ENCODE peak calls at places on chromosomes 6 and 20, in nine cellular contexts. P is amygdala, S is heart right ventricle, A is hippocampal formation, L is MV-4-11, W is trophoblast cell, Y is HFFc6, Z is midbrain, C is T follicular helper cell. T is an unnamed sample.
A peak's percentile ranks its signal among the peaks of the same experiment; 100 is the strongest.

GRCh38 chr20:1656844-1657243 is 735 bp downstream of the SIRPG start:
- DNase-seq in P (no peak), S (no peak), A (no peak), L (peak; percentile 7), W (no peak), Y (no peak), Z (no peak), C (no peak), T (no peak)

GRCh38 chr6:12962995-12963394 is 246.4 kb downstream of the PHACTR1 start:
- DNase-seq in P (no peak), S (no peak), A (no peak), L (peak; percentile 88), W (no peak), Y (peak; percentile 40), Z (no peak), C (no peak), T (no peak)

GRCh38 chr6:3229566-3230274 is 2.3 kb upstream of the TUBB2B start:
- DNase-seq in P (no peak), S (no peak), A (no peak), L (no peak), W (no peak), Y (no peak), Z (peak; percentile 58), C (no peak), T (peak; percentile 80)

GRCh38 chr6:20117474-20117873 is 94.8 kb downstream of the MBOAT1 start:
- DNase-seq in P (no peak), S (no peak), A (no peak), L (no peak), W (peak; percentile 29), Y (no peak), Z (no peak), C (no peak), T (peak; percentile 16)

GRCh38 chr20:34776177-34776576 is 49.3 kb downstream of the NCOA6 start:
- DNase-seq in P (no peak), S (no peak), A (no peak), L (no peak), W (no peak), Y (no peak), Z (no peak), C (no peak), T (no peak)

GRCh38 chr20:57025666-57026065 is 240.8 kb downstream of the BMP7 start:
- DNase-seq in P (no peak), S (no peak), A (no peak), L (no peak), W (no peak), Y (no peak), Z (no peak), C (no peak), T (no peak)

GRCh38 chr6:134520181-134521115 is 202.5 kb upstream of the SGK1 start:
- DNase-seq in P (no peak), S (no peak), A (no peak), L (no peak), W (no peak), Y (no peak), Z (no peak), C (no peak), T (no peak)

GRCh38 chr6:139695361-139695760 is 320.9 kb upstream of the CITED2 start:
- DNase-seq in P (no peak), S (no peak), A (no peak), L (no peak), W (no peak), Y (no peak), Z (no peak), C (no peak), T (no peak)

GRCh38 chr6:122696079-122696478 is 83.4 kb upstream of the FABP7 start:
- DNase-seq in P (no peak), S (no peak), A (no peak), L (peak; percentile 9), W (no peak), Y (peak; percentile 12), Z (no peak), C (no peak), T (no peak)

GRCh38 chr20:63697357-63697867 is 960 bp downstream of the TNFRSF6B start:
- DNase-seq in P (no peak), S (peak; percentile 6), A (no peak), L (no peak), W (no peak), Y (no peak), Z (no peak), C (no peak), T (no peak)

GRCh38 chr6:90253631-90254030 is 43.0 kb downstream of the BACH2 start:
- DNase-seq in P (no peak), S (no peak), A (no peak), L (no peak), W (no peak), Y (no peak), Z (no peak), C (no peak), T (no peak)

GRCh38 chr6:109454483-109455160 is 950 bp downstream of the MICAL1 start:
- DNase-seq in P (no peak), S (peak; percentile 50), A (peak; percentile 45), L (peak; percentile 89), W (no peak), Y (no peak), Z (peak; percentile 32), C (peak; percentile 63), T (peak; percentile 63)

GRCh38 chr6:169167581-169168301 is 85.9 kb downstream of the THBS2 start:
- DNase-seq in P (no peak), S (peak; percentile 80), A (no peak), L (no peak), W (peak; percentile 99), Y (peak; percentile 71), Z (no peak), C (no peak), T (no peak)

GRCh38 chr6:105431226-105431625 is 28.3 kb upstream of the PREP start:
- DNase-seq in P (no peak), S (peak; percentile 16), A (no peak), L (peak; percentile 52), W (no peak), Y (peak; percentile 57), Z (peak; percentile 64), C (no peak), T (peak; percentile 8)

GRCh38 chr20:15178581-15178980 is 841.2 kb upstream of the FLRT3 start:
- DNase-seq in P (no peak), S (no peak), A (no peak), L (no peak), W (no peak), Y (no peak), Z (no peak), C (no peak), T (no peak)

GRCh38 chr20:63750807-63751470 is 11.4 kb downstream of the SLC2A4RG start:
- DNase-seq in P (no peak), S (no peak), A (no peak), L (peak; percentile 39), W (no peak), Y (no peak), Z (no peak), C (peak; percentile 41), T (peak; percentile 36)

T was measured in NCI-H1417.